ENCODE peak calls at places on chromosomes 12 and 14, in six cellular contexts. One of them, this sample, is unnamed.

GRCh38 chr14:75198291-75198933 is 22.0 kb upstream of the TMED10 start:
- DNase-seq in AG09309: no peak
- DNase-seq in coronary artery: peak
- DNase-seq in left ventricle myocardium inferior: peak
- DNase-seq in endothelial cell: no peak
- DNase-seq in neural crest cell: no peak
- DNase-seq in this sample: no peak

GRCh38 chr14:23561873-23562821 is 5.4 kb downstream of the AP1G2 start:
- DNase-seq in coronary artery: no peak
- DNase-seq in endothelial cell: no peak
- DNase-seq in neural crest cell: no peak
- DNase-seq in AG09309: no peak
- DNase-seq in left ventricle myocardium inferior: no peak
- DNase-seq in this sample: no peak

GRCh38 chr14:104664107-104664506 is 25.3 kb upstream of the INF2 start:
- DNase-seq in neural crest cell: no peak
- DNase-seq in AG09309: no peak
- DNase-seq in endothelial cell: no peak
- DNase-seq in coronary artery: no peak
- DNase-seq in left ventricle myocardium inferior: no peak
- DNase-seq in this sample: no peak

GRCh38 chr14:103549361-103550311 is 12.8 kb downstream of the BAG5 start:
- DNase-seq in neural crest cell: no peak
- DNase-seq in coronary artery: no peak
- DNase-seq in AG09309: no peak
- DNase-seq in endothelial cell: no peak
- DNase-seq in left ventricle myocardium inferior: peak
- DNase-seq in this sample: no peak

GRCh38 chr12:62928632-62929031 is 6.3 kb downstream of the PPM1H start:
- DNase-seq in neural crest cell: no peak
- DNase-seq in left ventricle myocardium inferior: no peak
- DNase-seq in AG09309: no peak
- DNase-seq in coronary artery: no peak
- DNase-seq in endothelial cell: no peak
- DNase-seq in this sample: no peak

GRCh38 chr14:25006961-25007795 is 42.8 kb downstream of the STXBP6 start:
- DNase-seq in coronary artery: no peak
- DNase-seq in left ventricle myocardium inferior: no peak
- DNase-seq in endothelial cell: no peak
- DNase-seq in neural crest cell: no peak
- DNase-seq in AG09309: peak
- DNase-seq in this sample: no peak

GRCh38 chr14:91886961-91887360 is 19.6 kb upstream of the TC2N start:
- DNase-seq in endothelial cell: no peak
- DNase-seq in AG09309: no peak
- DNase-seq in coronary artery: no peak
- DNase-seq in left ventricle myocardium inferior: no peak
- DNase-seq in neural crest cell: no peak
- DNase-seq in this sample: no peak

GRCh38 chr12:94942663-94943062 is 60.8 kb downstream of the NDUFA12 start:
- DNase-seq in left ventricle myocardium inferior: no peak
- DNase-seq in neural crest cell: no peak
- DNase-seq in coronary artery: no peak
- DNase-seq in endothelial cell: no peak
- DNase-seq in AG09309: no peak
- DNase-seq in this sample: no peak

GRCh38 chr12:54356951-54357356 is 7.3 kb downstream of the GPR84 start:
- DNase-seq in AG09309: no peak
- DNase-seq in coronary artery: no peak
- DNase-seq in endothelial cell: no peak
- DNase-seq in left ventricle myocardium inferior: no peak
- DNase-seq in neural crest cell: no peak
- DNase-seq in this sample: peak

GRCh38 chr12:77965790-77966189 is 135.1 kb downstream of the NAV3 start:
- DNase-seq in left ventricle myocardium inferior: no peak
- DNase-seq in AG09309: no peak
- DNase-seq in coronary artery: no peak
- DNase-seq in neural crest cell: no peak
- DNase-seq in endothelial cell: no peak
- DNase-seq in this sample: no peak

GRCh38 chr12:76927170-76927784 is 48.5 kb upstream of the CSRP2 start:
- DNase-seq in left ventricle myocardium inferior: peak
- DNase-seq in neural crest cell: peak
- DNase-seq in endothelial cell: peak
- DNase-seq in coronary artery: no peak
- DNase-seq in AG09309: no peak
- DNase-seq in this sample: peak

GRCh38 chr14:24110060-24110459 is 4.5 kb upstream of the DCAF11 start:
- DNase-seq in endothelial cell: no peak
- DNase-seq in neural crest cell: no peak
- DNase-seq in AG09309: no peak
- DNase-seq in left ventricle myocardium inferior: no peak
- DNase-seq in coronary artery: no peak
- DNase-seq in this sample: no peak

GRCh38 chr12:57615637-57616036 is 4.4 kb downstream of the ARHGEF25 start:
- DNase-seq in endothelial cell: no peak
- DNase-seq in coronary artery: no peak
- DNase-seq in neural crest cell: no peak
- DNase-seq in left ventricle myocardium inferior: no peak
- DNase-seq in AG09309: no peak
- DNase-seq in this sample: no peak

GRCh38 chr12:42692749-42693148 is 103.2 kb upstream of the PRICKLE1 start:
- DNase-seq in endothelial cell: no peak
- DNase-seq in left ventricle myocardium inferior: no peak
- DNase-seq in neural crest cell: no peak
- DNase-seq in AG09309: no peak
- DNase-seq in coronary artery: no peak
- DNase-seq in this sample: no peak

GRCh38 chr12:115407036-115407435 is 723.1 kb upstream of the TBX3 start:
- DNase-seq in coronary artery: no peak
- DNase-seq in neural crest cell: no peak
- DNase-seq in AG09309: no peak
- DNase-seq in left ventricle myocardium inferior: no peak
- DNase-seq in endothelial cell: no peak
- DNase-seq in this sample: no peak

GRCh38 chr14:89430271-89430620 is 13.2 kb upstream of the FOXN3 start:
- DNase-seq in coronary artery: no peak
- DNase-seq in left ventricle myocardium inferior: no peak
- DNase-seq in endothelial cell: no peak
- DNase-seq in AG09309: no peak
- DNase-seq in neural crest cell: no peak
- DNase-seq in this sample: no peak

GRCh38 chr12:57475271-57476161 is 4.2 kb downstream of the ARHGAP9 start:
- DNase-seq in neural crest cell: no peak
- DNase-seq in endothelial cell: peak
- DNase-seq in coronary artery: no peak
- DNase-seq in left ventricle myocardium inferior: no peak
- DNase-seq in AG09309: no peak
- DNase-seq in this sample: peak

GRCh38 chr14:54669759-54670630 is 103.1 kb downstream of the SAMD4A start:
- DNase-seq in neural crest cell: no peak
- DNase-seq in AG09309: no peak
- DNase-seq in left ventricle myocardium inferior: no peak
- DNase-seq in endothelial cell: no peak
- DNase-seq in coronary artery: no peak
- DNase-seq in this sample: no peak

GRCh38 chr12:49283541-49284429 is 11.2 kb upstream of the PRPH start:
- DNase-seq in endothelial cell: no peak
- DNase-seq in left ventricle myocardium inferior: no peak
- DNase-seq in AG09309: no peak
- DNase-seq in neural crest cell: no peak
- DNase-seq in coronary artery: no peak
- DNase-seq in this sample: no peak

GRCh38 chr14:52052289-52052943 is 16.4 kb downstream of the NID2 start:
- DNase-seq in left ventricle myocardium inferior: no peak
- DNase-seq in coronary artery: no peak
- DNase-seq in endothelial cell: no peak
- DNase-seq in AG09309: peak
- DNase-seq in neural crest cell: no peak
- DNase-seq in this sample: no peak

GRCh38 chr14:82180057-82180620 is 646.5 kb upstream of the SEL1L start:
- DNase-seq in neural crest cell: no peak
- DNase-seq in left ventricle myocardium inferior: no peak
- DNase-seq in coronary artery: no peak
- DNase-seq in AG09309: no peak
- DNase-seq in endothelial cell: no peak
- DNase-seq in this sample: no peak

GRCh38 chr14:35341454-35342159 is 49.4 kb downstream of the PSMA6 start:
- DNase-seq in coronary artery: peak
- DNase-seq in neural crest cell: no peak
- DNase-seq in left ventricle myocardium inferior: peak
- DNase-seq in endothelial cell: no peak
- DNase-seq in AG09309: peak
- DNase-seq in this sample: peak

GRCh38 chr14:64604001-64604400 is 54.2 kb downstream of the PPP1R36 start:
- DNase-seq in AG09309: no peak
- DNase-seq in left ventricle myocardium inferior: no peak
- DNase-seq in endothelial cell: no peak
- DNase-seq in neural crest cell: no peak
- DNase-seq in coronary artery: no peak
- DNase-seq in this sample: no peak

GRCh38 chr14:64604854-64605253 is 55.1 kb downstream of the PPP1R36 start:
- DNase-seq in endothelial cell: no peak
- DNase-seq in left ventricle myocardium inferior: no peak
- DNase-seq in AG09309: no peak
- DNase-seq in neural crest cell: no peak
- DNase-seq in coronary artery: no peak
- DNase-seq in this sample: no peak

GRCh38 chr14:64602826-64603225 is 53.1 kb downstream of the PPP1R36 start:
- DNase-seq in coronary artery: no peak
- DNase-seq in neural crest cell: no peak
- DNase-seq in AG09309: no peak
- DNase-seq in endothelial cell: no peak
- DNase-seq in left ventricle myocardium inferior: no peak
- DNase-seq in this sample: no peak

GRCh38 chr14:64598404-64598803 is 48.6 kb downstream of the PPP1R36 start:
- DNase-seq in coronary artery: no peak
- DNase-seq in endothelial cell: no peak
- DNase-seq in neural crest cell: no peak
- DNase-seq in AG09309: no peak
- DNase-seq in left ventricle myocardium inferior: no peak
- DNase-seq in this sample: no peak

GRCh38 chr14:64601571-64601970 is 51.8 kb downstream of the PPP1R36 start:
- DNase-seq in neural crest cell: no peak
- DNase-seq in endothelial cell: no peak
- DNase-seq in coronary artery: no peak
- DNase-seq in left ventricle myocardium inferior: no peak
- DNase-seq in AG09309: no peak
- DNase-seq in this sample: no peak
- TF ChIP-seq CTCF in neural crest cell: no peak
- TF ChIP-seq CTCF in endothelial cell: no peak
- TF ChIP-seq CTCF in coronary artery: no peak
- TF ChIP-seq CTCF in left ventricle myocardium inferior: no peak
- TF ChIP-seq CTCF in AG09309: no peak
- TF ChIP-seq CTCF in this sample: no peak

GRCh38 chr12:112828534-112828933 is 37.0 kb downstream of the RPH3A start:
- DNase-seq in AG09309: no peak
- DNase-seq in left ventricle myocardium inferior: no peak
- DNase-seq in neural crest cell: no peak
- DNase-seq in coronary artery: peak
- DNase-seq in endothelial cell: no peak
- DNase-seq in this sample: no peak
- TF ChIP-seq CTCF in AG09309: no peak
- TF ChIP-seq CTCF in left ventricle myocardium inferior: no peak
- TF ChIP-seq CTCF in neural crest cell: no peak
- TF ChIP-seq CTCF in coronary artery: no peak
- TF ChIP-seq CTCF in endothelial cell: no peak
- TF ChIP-seq CTCF in this sample: no peak

GRCh38 chr12:67460388-67460787 is 188.2 kb upstream of the DYRK2 start:
- DNase-seq in neural crest cell: no peak
- DNase-seq in coronary artery: no peak
- DNase-seq in AG09309: no peak
- DNase-seq in left ventricle myocardium inferior: no peak
- DNase-seq in endothelial cell: no peak
- DNase-seq in this sample: no peak
- TF ChIP-seq CTCF in neural crest cell: no peak
- TF ChIP-seq CTCF in coronary artery: no peak
- TF ChIP-seq CTCF in AG09309: no peak
- TF ChIP-seq CTCF in left ventricle myocardium inferior: no peak
- TF ChIP-seq CTCF in endothelial cell: no peak
- TF ChIP-seq CTCF in this sample: no peak

GRCh38 chr12:121933522-121934317 is 15.3 kb downstream of the CFAP251 start:
- DNase-seq in neural crest cell: no peak
- DNase-seq in AG09309: no peak
- DNase-seq in coronary artery: no peak
- DNase-seq in left ventricle myocardium inferior: no peak
- DNase-seq in endothelial cell: peak
- DNase-seq in this sample: no peak
- TF ChIP-seq CTCF in neural crest cell: no peak
- TF ChIP-seq CTCF in AG09309: no peak
- TF ChIP-seq CTCF in coronary artery: no peak
- TF ChIP-seq CTCF in left ventricle myocardium inferior: no peak
- TF ChIP-seq CTCF in endothelial cell: no peak
- TF ChIP-seq CTCF in this sample: no peak

GRCh38 chr12:74644681-74645080 is 107.0 kb downstream of the ATXN7L3B start:
- DNase-seq in left ventricle myocardium inferior: no peak
- DNase-seq in coronary artery: no peak
- DNase-seq in endothelial cell: no peak
- DNase-seq in neural crest cell: no peak
- DNase-seq in AG09309: no peak
- DNase-seq in this sample: no peak

GRCh38 chr12:74647241-74647640 is 109.6 kb downstream of the ATXN7L3B start:
- DNase-seq in coronary artery: no peak
- DNase-seq in left ventricle myocardium inferior: no peak
- DNase-seq in neural crest cell: no peak
- DNase-seq in AG09309: no peak
- DNase-seq in endothelial cell: no peak
- DNase-seq in this sample: no peak

GRCh38 chr12:74641694-74642093 is 104.1 kb downstream of the ATXN7L3B start:
- DNase-seq in AG09309: no peak
- DNase-seq in coronary artery: no peak
- DNase-seq in neural crest cell: no peak
- DNase-seq in left ventricle myocardium inferior: no peak
- DNase-seq in endothelial cell: no peak
- DNase-seq in this sample: no peak

GRCh38 chr12:74641262-74641661 is 103.6 kb downstream of the ATXN7L3B start:
- DNase-seq in endothelial cell: no peak
- DNase-seq in neural crest cell: no peak
- DNase-seq in coronary artery: no peak
- DNase-seq in left ventricle myocardium inferior: no peak
- DNase-seq in AG09309: no peak
- DNase-seq in this sample: no peak

GRCh38 chr12:74646831-74647230 is 109.2 kb downstream of the ATXN7L3B start:
- DNase-seq in left ventricle myocardium inferior: no peak
- DNase-seq in neural crest cell: no peak
- DNase-seq in AG09309: no peak
- DNase-seq in endothelial cell: no peak
- DNase-seq in coronary artery: no peak
- DNase-seq in this sample: no peak
- TF ChIP-seq CTCF in left ventricle myocardium inferior: peak
- TF ChIP-seq CTCF in neural crest cell: peak
- TF ChIP-seq CTCF in AG09309: no peak
- TF ChIP-seq CTCF in endothelial cell: no peak
- TF ChIP-seq CTCF in coronary artery: no peak
- TF ChIP-seq CTCF in this sample: no peak

GRCh38 chr12:92608418-92609091 is 94.2 kb upstream of the PLEKHG7 start:
- DNase-seq in left ventricle myocardium inferior: no peak
- DNase-seq in AG09309: no peak
- DNase-seq in coronary artery: no peak
- DNase-seq in endothelial cell: no peak
- DNase-seq in neural crest cell: no peak
- DNase-seq in this sample: no peak
- TF ChIP-seq CTCF in left ventricle myocardium inferior: peak
- TF ChIP-seq CTCF in AG09309: peak
- TF ChIP-seq CTCF in coronary artery: no peak
- TF ChIP-seq CTCF in endothelial cell: no peak
- TF ChIP-seq CTCF in neural crest cell: peak
- TF ChIP-seq CTCF in this sample: peak